ENCODE peak calls at places on chromosome 16, in seven cellular contexts. One of them, this sample, is unnamed.

GRCh38 chr16:67431077-67431804 is at the start of gene HSD11B2:
- DNase-seq in fibroblast of mammary gland: no peak
- DNase-seq in NCI-H446 treated with DMSO at 0.1 percent for 48 hours: no peak
- DNase-seq in activated CD4-positive, CD25-positive, alpha-beta regulatory T cell: no peak
- DNase-seq in nucleus accumbens: no peak
- DNase-seq in stomach: peak
- DNase-seq in uterus: peak
- DNase-seq in this sample: peak

GRCh38 chr16:4766875-4767628 is at the start of gene ZNF500:
- DNase-seq in fibroblast of mammary gland: peak
- DNase-seq in NCI-H446 treated with DMSO at 0.1 percent for 48 hours: peak
- DNase-seq in stomach: peak
- DNase-seq in nucleus accumbens: peak
- DNase-seq in activated CD4-positive, CD25-positive, alpha-beta regulatory T cell: peak
- DNase-seq in uterus: peak
- DNase-seq in this sample: peak

GRCh38 chr16:20743591-20743990 is 2.0 kb upstream of the THUMPD1 start:
- DNase-seq in activated CD4-positive, CD25-positive, alpha-beta regulatory T cell: no peak
- DNase-seq in fibroblast of mammary gland: no peak
- DNase-seq in uterus: no peak
- DNase-seq in stomach: no peak
- DNase-seq in NCI-H446 treated with DMSO at 0.1 percent for 48 hours: no peak
- DNase-seq in nucleus accumbens: no peak
- DNase-seq in this sample: no peak

GRCh38 chr16:30533748-30534367 is 800 bp downstream of the ZNF747 start:
- DNase-seq in fibroblast of mammary gland: peak
- DNase-seq in activated CD4-positive, CD25-positive, alpha-beta regulatory T cell: no peak
- DNase-seq in nucleus accumbens: no peak
- DNase-seq in NCI-H446 treated with DMSO at 0.1 percent for 48 hours: no peak
- DNase-seq in stomach: no peak
- DNase-seq in uterus: no peak
- DNase-seq in this sample: peak

GRCh38 chr16:72848759-72849664 is 198.9 kb downstream of the ZFHX3 start:
- DNase-seq in NCI-H446 treated with DMSO at 0.1 percent for 48 hours: peak
- DNase-seq in nucleus accumbens: peak
- DNase-seq in fibroblast of mammary gland: peak
- DNase-seq in uterus: peak
- DNase-seq in stomach: peak
- DNase-seq in activated CD4-positive, CD25-positive, alpha-beta regulatory T cell: no peak
- DNase-seq in this sample: peak

GRCh38 chr16:77191259-77191969 is 424 bp downstream of the MON1B start:
- DNase-seq in uterus: peak
- DNase-seq in fibroblast of mammary gland: peak
- DNase-seq in nucleus accumbens: no peak
- DNase-seq in NCI-H446 treated with DMSO at 0.1 percent for 48 hours: no peak
- DNase-seq in stomach: no peak
- DNase-seq in activated CD4-positive, CD25-positive, alpha-beta regulatory T cell: no peak
- DNase-seq in this sample: no peak

GRCh38 chr16:8908779-8909468 is 26.8 kb downstream of the LITAFD start:
- DNase-seq in NCI-H446 treated with DMSO at 0.1 percent for 48 hours: no peak
- DNase-seq in nucleus accumbens: no peak
- DNase-seq in fibroblast of mammary gland: no peak
- DNase-seq in uterus: no peak
- DNase-seq in stomach: no peak
- DNase-seq in activated CD4-positive, CD25-positive, alpha-beta regulatory T cell: no peak
- DNase-seq in this sample: no peak

GRCh38 chr16:10120953-10121352 is 61.3 kb downstream of the GRIN2A start:
- DNase-seq in nucleus accumbens: no peak
- DNase-seq in NCI-H446 treated with DMSO at 0.1 percent for 48 hours: no peak
- DNase-seq in fibroblast of mammary gland: no peak
- DNase-seq in activated CD4-positive, CD25-positive, alpha-beta regulatory T cell: no peak
- DNase-seq in stomach: no peak
- DNase-seq in uterus: no peak
- DNase-seq in this sample: no peak

GRCh38 chr16:55035037-55035436 is 104.4 kb downstream of the IRX5 start:
- DNase-seq in uterus: no peak
- DNase-seq in fibroblast of mammary gland: peak
- DNase-seq in nucleus accumbens: no peak
- DNase-seq in NCI-H446 treated with DMSO at 0.1 percent for 48 hours: no peak
- DNase-seq in activated CD4-positive, CD25-positive, alpha-beta regulatory T cell: no peak
- DNase-seq in stomach: peak
- DNase-seq in this sample: no peak

GRCh38 chr16:58507195-58507962 is 7.4 kb downstream of the NDRG4 start:
- DNase-seq in activated CD4-positive, CD25-positive, alpha-beta regulatory T cell: no peak
- DNase-seq in uterus: no peak
- DNase-seq in nucleus accumbens: no peak
- DNase-seq in stomach: peak
- DNase-seq in NCI-H446 treated with DMSO at 0.1 percent for 48 hours: no peak
- DNase-seq in fibroblast of mammary gland: no peak
- DNase-seq in this sample: no peak

GRCh38 chr16:29806096-29806579 is at the start of gene MAZ:
- DNase-seq in NCI-H446 treated with DMSO at 0.1 percent for 48 hours: no peak
- DNase-seq in nucleus accumbens: no peak
- DNase-seq in uterus: peak
- DNase-seq in fibroblast of mammary gland: peak
- DNase-seq in stomach: no peak
- DNase-seq in activated CD4-positive, CD25-positive, alpha-beta regulatory T cell: peak
- DNase-seq in this sample: peak

GRCh38 chr16:3873482-3874173 is 6.9 kb downstream of the CREBBP start:
- DNase-seq in stomach: no peak
- DNase-seq in activated CD4-positive, CD25-positive, alpha-beta regulatory T cell: no peak
- DNase-seq in fibroblast of mammary gland: no peak
- DNase-seq in nucleus accumbens: no peak
- DNase-seq in uterus: no peak
- DNase-seq in NCI-H446 treated with DMSO at 0.1 percent for 48 hours: no peak
- DNase-seq in this sample: no peak

GRCh38 chr16:8178271-8178670 is 412.0 kb downstream of the TMEM114 start:
- DNase-seq in fibroblast of mammary gland: no peak
- DNase-seq in uterus: no peak
- DNase-seq in activated CD4-positive, CD25-positive, alpha-beta regulatory T cell: no peak
- DNase-seq in NCI-H446 treated with DMSO at 0.1 percent for 48 hours: no peak
- DNase-seq in nucleus accumbens: no peak
- DNase-seq in stomach: no peak
- DNase-seq in this sample: no peak

GRCh38 chr16:85306071-85306792 is 194.0 kb upstream of the CIBAR2 start:
- DNase-seq in stomach: peak
- DNase-seq in nucleus accumbens: no peak
- DNase-seq in activated CD4-positive, CD25-positive, alpha-beta regulatory T cell: peak
- DNase-seq in fibroblast of mammary gland: peak
- DNase-seq in NCI-H446 treated with DMSO at 0.1 percent for 48 hours: no peak
- DNase-seq in uterus: peak
- DNase-seq in this sample: no peak

GRCh38 chr16:89502319-89502843 is 5.8 kb upstream of the SPG7 start:
- DNase-seq in NCI-H446 treated with DMSO at 0.1 percent for 48 hours: no peak
- DNase-seq in fibroblast of mammary gland: no peak
- DNase-seq in stomach: peak
- DNase-seq in uterus: no peak
- DNase-seq in nucleus accumbens: no peak
- DNase-seq in activated CD4-positive, CD25-positive, alpha-beta regulatory T cell: no peak
- DNase-seq in this sample: no peak

GRCh38 chr16:15976225-15976812 is 26.9 kb downstream of the ABCC1 start:
- DNase-seq in stomach: no peak
- DNase-seq in activated CD4-positive, CD25-positive, alpha-beta regulatory T cell: no peak
- DNase-seq in NCI-H446 treated with DMSO at 0.1 percent for 48 hours: no peak
- DNase-seq in uterus: no peak
- DNase-seq in nucleus accumbens: no peak
- DNase-seq in fibroblast of mammary gland: peak
- DNase-seq in this sample: no peak

GRCh38 chr16:2471016-2471652 is at the start of gene NTN3:
- DNase-seq in stomach: no peak
- DNase-seq in nucleus accumbens: no peak
- DNase-seq in NCI-H446 treated with DMSO at 0.1 percent for 48 hours: peak
- DNase-seq in activated CD4-positive, CD25-positive, alpha-beta regulatory T cell: no peak
- DNase-seq in uterus: no peak
- DNase-seq in fibroblast of mammary gland: no peak
- DNase-seq in this sample: no peak

GRCh38 chr16:67562526-67562917 is at the start of gene CTCF:
- DNase-seq in NCI-H446 treated with DMSO at 0.1 percent for 48 hours: peak
- DNase-seq in uterus: peak
- DNase-seq in nucleus accumbens: peak
- DNase-seq in stomach: peak
- DNase-seq in activated CD4-positive, CD25-positive, alpha-beta regulatory T cell: peak
- DNase-seq in fibroblast of mammary gland: peak
- DNase-seq in this sample: peak

GRCh38 chr16:70750893-70751467 is 50.0 kb downstream of the VAC14 start:
- DNase-seq in uterus: peak
- DNase-seq in activated CD4-positive, CD25-positive, alpha-beta regulatory T cell: no peak
- DNase-seq in NCI-H446 treated with DMSO at 0.1 percent for 48 hours: no peak
- DNase-seq in nucleus accumbens: no peak
- DNase-seq in fibroblast of mammary gland: peak
- DNase-seq in stomach: peak
- DNase-seq in this sample: no peak

GRCh38 chr16:83701494-83701893 is 106.3 kb upstream of the HSBP1 start:
- DNase-seq in stomach: no peak
- DNase-seq in activated CD4-positive, CD25-positive, alpha-beta regulatory T cell: no peak
- DNase-seq in uterus: no peak
- DNase-seq in NCI-H446 treated with DMSO at 0.1 percent for 48 hours: no peak
- DNase-seq in fibroblast of mammary gland: peak
- DNase-seq in nucleus accumbens: no peak
- DNase-seq in this sample: no peak

This sample was measured in posterior cingulate gyrus.